ENCODE peak calls at places on chromosomes 4 and X, in seven cellular contexts. Y is tibial nerve, B is lung, V is ascending aorta, X is osteoblast, N is GM23248, O is mesendoderm. Q is an unnamed sample.

GRCh38 chr4:115938764-115939443 is 825.5 kb upstream of the NDST4 start:
- DNase-seq in O (peak; percentile 11), B (no peak), V (no peak), N (no peak), Y (no peak), X (no peak), Q (no peak)

GRCh38 chr4:131613086-131613823 is 1535.8 kb upstream of the PCDH10 start:
- DNase-seq in B (no peak), V (no peak), N (no peak), X (no peak), O (no peak), Y (no peak), Q (no peak)

GRCh38 chr4:29541757-29542156 is 1178.4 kb upstream of the PCDH7 start:
- DNase-seq in N (no peak), B (no peak), Y (no peak), X (no peak), O (no peak), V (no peak), Q (no peak)

GRCh38 chr4:149353241-149353640 is 462.4 kb downstream of the IQCM start:
- DNase-seq in V (no peak), Y (no peak), O (no peak), B (no peak), X (no peak), N (no peak), Q (no peak)

GRCh38 chr4:95546866-95547707 is 1.7 kb downstream of the UNC5C start:
- DNase-seq in O (peak; percentile 80), B (no peak), N (peak; percentile 3), X (no peak), V (no peak), Y (no peak), Q (no peak)

GRCh38 chrX:431492-432132 is 44.9 kb upstream of the PPP2R3B start:
- DNase-seq in X (no peak), B (no peak), V (no peak), O (no peak), Y (no peak), N (no peak), Q (no peak)

GRCh38 chr4:156303708-156304107 is 350.0 kb upstream of the CTSO start:
- DNase-seq in B (no peak), X (no peak), Y (no peak), V (no peak), N (no peak), O (no peak), Q (no peak)

GRCh38 chr4:114941522-114941921 is 171.9 kb downstream of the NDST4 start:
- DNase-seq in O (no peak), V (no peak), N (no peak), X (peak; percentile 1), Y (no peak), B (no peak), Q (no peak)

GRCh38 chrX:97984641-97985040 is 1100.9 kb downstream of the RPA4 start:
- DNase-seq in N (no peak), O (peak; percentile 52), Y (no peak), X (no peak), B (no peak), V (no peak), Q (no peak)

GRCh38 chr4:26542996-26543395 is 40.9 kb upstream of the TBC1D19 start:
- DNase-seq in Y (no peak), N (no peak), X (no peak), V (no peak), O (no peak), B (no peak), Q (no peak)

GRCh38 chr4:3320361-3321023 is 27.7 kb downstream of the RGS12 start:
- DNase-seq in B (no peak), Y (no peak), O (no peak), N (no peak), V (peak; percentile 28), X (no peak), Q (no peak)

GRCh38 chr4:107183155-107183774 is 147.2 kb upstream of the DKK2 start:
- DNase-seq in X (no peak), B (no peak), Y (no peak), N (peak; percentile 80), V (no peak), O (peak; percentile 75), Q (peak; percentile 40)

GRCh38 chrX:14916017-14916674 is 42.9 kb downstream of the MOSPD2 start:
- DNase-seq in Y (no peak), V (no peak), N (peak; percentile 76), X (no peak), B (no peak), O (no peak), Q (peak; percentile 66)

GRCh38 chrX:1074172-1074571 is 138.3 kb downstream of the CRLF2 start:
- DNase-seq in V (no peak), B (no peak), N (no peak), O (no peak), X (no peak), Y (no peak), Q (no peak)

GRCh38 chr4:86346320-86346719 is 13.5 kb downstream of the MAPK10 start:
- DNase-seq in Y (no peak), V (no peak), O (no peak), N (no peak), X (no peak), B (no peak), Q (no peak)

GRCh38 chr4:111989817-111990216 is 155.4 kb upstream of the FAM241A start:
- DNase-seq in B (no peak), N (no peak), X (no peak), Y (no peak), V (no peak), O (no peak), Q (no peak)

GRCh38 chr4:6362243-6362885 is 92.7 kb downstream of the WFS1 start:
- DNase-seq in B (no peak), V (no peak), Y (no peak), N (no peak), O (peak; percentile 33), X (no peak), Q (no peak)

GRCh38 chrX:139801397-139801813 is 93.4 kb upstream of the MCF2 start:
- DNase-seq in V (no peak), N (no peak), B (no peak), X (no peak), Y (no peak), O (no peak), Q (no peak)

GRCh38 chr4:173318648-173319211 is 15.4 kb downstream of the HMGB2 start:
- DNase-seq in O (peak; percentile 18), Y (no peak), V (no peak), B (no peak), N (peak; percentile 85), X (no peak), Q (no peak)

GRCh38 chr4:115671581-115671980 is 558.2 kb upstream of the NDST4 start:
- DNase-seq in X (no peak), B (no peak), Y (no peak), N (no peak), V (no peak), O (no peak), Q (no peak)

GRCh38 chr4:6974138-6974848 is 64.7 kb downstream of the TBC1D14 start:
- DNase-seq in X (peak; percentile 97), O (peak; percentile 93), B (peak; percentile 83), N (peak; percentile 92), V (peak; percentile 89), Y (peak; percentile 95), Q (peak; percentile 85)

GRCh38 chrX:134971926-134972325 is 18.9 kb upstream of the SMIM10 start:
- DNase-seq in N (peak; percentile 2), B (no peak), O (no peak), Y (no peak), X (peak; percentile 14), V (peak; percentile 12), Q (peak; percentile 28)

GRCh38 chr4:12411072-12411471 is 982.4 kb upstream of the HS3ST1 start:
- DNase-seq in X (no peak), N (no peak), Y (no peak), B (no peak), V (no peak), O (no peak), Q (no peak)

GRCh38 chr4:163679189-163679588 is 184.7 kb downstream of the TMA16 start:
- DNase-seq in X (no peak), Y (no peak), O (peak; percentile 10), N (peak; percentile 15), B (no peak), V (no peak), Q (peak; percentile 33)

GRCh38 chr4:147596976-147597375 is 20.2 kb upstream of the TMEM184C start:
- DNase-seq in V (peak; percentile 67), Y (no peak), O (no peak), X (no peak), N (peak; percentile 83), B (peak; percentile 62), Q (peak; percentile 77)

GRCh38 chrX:113390531-113390930 is 549.9 kb upstream of the AMOT start:
- DNase-seq in Y (no peak), N (no peak), X (no peak), B (no peak), O (no peak), V (no peak), Q (no peak)

GRCh38 chrX:113384628-113385027 is 544.0 kb upstream of the AMOT start:
- DNase-seq in N (peak; percentile 85), O (no peak), X (peak; percentile 56), V (peak; percentile 67), Y (peak; percentile 53), B (no peak), Q (no peak)

GRCh38 chrX:113391875-113392274 is 551.2 kb upstream of the AMOT start:
- DNase-seq in N (no peak), O (no peak), V (no peak), Y (no peak), B (no peak), X (peak; percentile 15), Q (no peak)

GRCh38 chrX:113392355-113392754 is 551.7 kb upstream of the AMOT start:
- DNase-seq in N (no peak), Y (no peak), O (no peak), V (no peak), X (no peak), B (no peak), Q (no peak)

DNA sequence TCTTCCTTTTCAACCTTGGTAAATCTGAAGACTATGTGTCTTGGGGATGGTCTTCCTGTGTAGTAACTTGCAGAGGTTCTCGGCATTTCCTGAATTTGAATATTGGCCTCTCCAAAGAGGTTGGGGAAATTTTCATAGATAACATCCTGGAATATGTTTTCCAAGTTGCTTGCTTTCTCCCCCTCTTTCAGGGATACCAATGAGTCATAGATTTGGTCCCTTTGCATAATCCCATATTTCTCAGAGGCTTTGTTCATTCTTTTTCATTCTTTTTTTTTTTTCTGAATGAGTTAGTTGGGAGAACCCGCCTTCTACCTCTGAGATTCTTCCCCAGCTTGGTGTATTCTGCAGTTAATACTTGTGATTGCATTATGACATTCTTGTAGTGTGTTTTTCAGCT is 549.2 kb upstream of the AMOT start:
- DNase-seq in Y (no peak), N (no peak), V (no peak), O (no peak), X (no peak), B (no peak), Q (no peak)
- H3K27me3 ChIP-seq in Y (peaks cover 20% of the 10 kb centered on the region), N (no peaks in the 10 kb centered on the region), V (no peaks in the 10 kb centered on the region), O (no peaks in the 10 kb centered on the region), X (no peaks in the 10 kb centered on the region), B (no peaks in the 10 kb centered on the region), Q (no peaks in the 10 kb centered on the region)

GRCh38 chr4:58807843-58808605 is 1697.8 kb upstream of the IGFBP7 start:
- DNase-seq in V (no peak), N (no peak), O (no peak), B (no peak), Y (no peak), X (no peak), Q (peak; percentile 13)
- H3K27ac ChIP-seq in V (no peak overlapping the region), N (no peak overlapping the region), O (no peak overlapping the region), B (no peak overlapping the region), Y (no peak overlapping the region), X (no peak overlapping the region), Q (peak overlapping the region; percentile 71)

GRCh38 chrX:11757397-11757728 is 674 bp upstream of the MSL3 start:
- DNase-seq in V (no peak), O (no peak), B (no peak), Y (no peak), N (no peak), X (no peak), Q (no peak)
- H3K27me3 ChIP-seq in V (no peaks in the 10 kb centered on the region), O (no peaks in the 10 kb centered on the region), B (no peaks in the 10 kb centered on the region), Y (no peaks in the 10 kb centered on the region), N (no peaks in the 10 kb centered on the region), X (no peaks in the 10 kb centered on the region), Q (no peaks in the 10 kb centered on the region)

GRCh38 chrX:130060122-130061069 is 49.9 kb downstream of the ELF4 start:
- DNase-seq in Y (peak; percentile 68), B (peak; percentile 82), N (peak; percentile 79), V (peak; percentile 86), X (peak; percentile 99), O (peak; percentile 77), Q (peak; percentile 30)
- H3K27ac ChIP-seq in Y (peak overlapping the region; percentile 37), B (no peak overlapping the region), N (peak overlapping the region; percentile 33), V (peak overlapping the region; percentile 68), X (no peak overlapping the region), O (no peak overlapping the region), Q (peak overlapping the region; percentile 71)